ENCODE peak calls at places on chromosomes 5 and 9, in five cellular contexts. One of them, this sample, is unnamed.

GRCh38 chr9:114681594-114682332 is at the start of gene TEX48:
- DNase-seq in uterus: peak
- DNase-seq in fibroblast of villous mesenchyme: peak
- DNase-seq in PC-9: peak
- DNase-seq in upper lobe of right lung: no peak
- DNase-seq in this sample: peak

GRCh38 chr5:176678584-176678983 is 31.3 kb downstream of the TSPAN17 start:
- DNase-seq in upper lobe of right lung: no peak
- DNase-seq in uterus: no peak
- DNase-seq in fibroblast of villous mesenchyme: no peak
- DNase-seq in PC-9: no peak
- DNase-seq in this sample: no peak

GRCh38 chr5:66209350-66209749 is 65.2 kb downstream of the SREK1 start:
- DNase-seq in uterus: no peak
- DNase-seq in fibroblast of villous mesenchyme: no peak
- DNase-seq in upper lobe of right lung: no peak
- DNase-seq in PC-9: peak
- DNase-seq in this sample: no peak

GRCh38 chr5:171437286-171437821 is 17.9 kb downstream of the FGF18 start:
- DNase-seq in fibroblast of villous mesenchyme: no peak
- DNase-seq in PC-9: no peak
- DNase-seq in uterus: no peak
- DNase-seq in upper lobe of right lung: no peak
- DNase-seq in this sample: no peak

GRCh38 chr9:135577256-135577655 is 15.7 kb downstream of the PAEP start:
- DNase-seq in uterus: no peak
- DNase-seq in fibroblast of villous mesenchyme: no peak
- DNase-seq in upper lobe of right lung: no peak
- DNase-seq in PC-9: no peak
- DNase-seq in this sample: no peak

GRCh38 chr9:120337131-120337530 is 242.8 kb downstream of the CDK5RAP2 start:
- DNase-seq in upper lobe of right lung: no peak
- DNase-seq in uterus: no peak
- DNase-seq in fibroblast of villous mesenchyme: no peak
- DNase-seq in PC-9: no peak
- DNase-seq in this sample: no peak

GRCh38 chr9:116842658-116843057 is 155.6 kb downstream of the TRIM32 start:
- DNase-seq in upper lobe of right lung: no peak
- DNase-seq in fibroblast of villous mesenchyme: no peak
- DNase-seq in uterus: no peak
- DNase-seq in PC-9: peak
- DNase-seq in this sample: no peak

GRCh38 chr9:18979367-18979766 is 53.6 kb downstream of the SAXO1 start:
- DNase-seq in upper lobe of right lung: no peak
- DNase-seq in PC-9: no peak
- DNase-seq in fibroblast of villous mesenchyme: no peak
- DNase-seq in uterus: no peak
- DNase-seq in this sample: peak

GRCh38 chr5:58735637-58736036 is 152.8 kb downstream of the RAB3C start:
- DNase-seq in PC-9: no peak
- DNase-seq in upper lobe of right lung: no peak
- DNase-seq in uterus: no peak
- DNase-seq in fibroblast of villous mesenchyme: no peak
- DNase-seq in this sample: no peak

GRCh38 chr5:154757647-154758406 is 2.6 kb downstream of the LARP1 start:
- DNase-seq in PC-9: peak
- DNase-seq in upper lobe of right lung: no peak
- DNase-seq in uterus: no peak
- DNase-seq in fibroblast of villous mesenchyme: peak
- DNase-seq in this sample: no peak

GRCh38 chr5:172524573-172525021 is 70.3 kb upstream of the SH3PXD2B start:
- DNase-seq in fibroblast of villous mesenchyme: no peak
- DNase-seq in upper lobe of right lung: peak
- DNase-seq in uterus: peak
- DNase-seq in PC-9: no peak
- DNase-seq in this sample: no peak

GRCh38 chr9:118170032-118170955 is 466.1 kb downstream of the TLR4 start:
- DNase-seq in fibroblast of villous mesenchyme: peak
- DNase-seq in PC-9: no peak
- DNase-seq in upper lobe of right lung: no peak
- DNase-seq in uterus: no peak
- DNase-seq in this sample: peak

GRCh38 chr5:139650031-139650688 is 2.0 kb downstream of the CXXC5 start:
- DNase-seq in uterus: no peak
- DNase-seq in upper lobe of right lung: peak
- DNase-seq in fibroblast of villous mesenchyme: no peak
- DNase-seq in PC-9: no peak
- DNase-seq in this sample: no peak

GRCh38 chr5:142734904-142735190 is 35.3 kb upstream of the ARHGAP26 start:
- DNase-seq in uterus: no peak
- DNase-seq in PC-9: no peak
- DNase-seq in upper lobe of right lung: no peak
- DNase-seq in fibroblast of villous mesenchyme: no peak
- DNase-seq in this sample: no peak

GRCh38 chr5:39092581-39093350 is 18.6 kb upstream of the RICTOR start:
- DNase-seq in fibroblast of villous mesenchyme: peak
- DNase-seq in uterus: no peak
- DNase-seq in PC-9: peak
- DNase-seq in upper lobe of right lung: no peak
- DNase-seq in this sample: peak

GRCh38 chr5:156147251-156147947 is 179.6 kb upstream of the SGCD start:
- DNase-seq in PC-9: no peak
- DNase-seq in fibroblast of villous mesenchyme: peak
- DNase-seq in uterus: no peak
- DNase-seq in upper lobe of right lung: no peak
- DNase-seq in this sample: peak

GRCh38 chr5:66840527-66841013 is 244.4 kb downstream of the MAST4 start:
- DNase-seq in fibroblast of villous mesenchyme: no peak
- DNase-seq in PC-9: peak
- DNase-seq in uterus: no peak
- DNase-seq in upper lobe of right lung: no peak
- DNase-seq in this sample: no peak

GRCh38 chr9:128065907-128066712 is 1.0 kb downstream of the NAIF1 start:
- DNase-seq in upper lobe of right lung: peak
- DNase-seq in PC-9: no peak
- DNase-seq in uterus: no peak
- DNase-seq in fibroblast of villous mesenchyme: no peak
- DNase-seq in this sample: no peak

GRCh38 chr5:173317091-173317685 is 11.0 kb downstream of the STC2 start:
- DNase-seq in PC-9: peak
- DNase-seq in fibroblast of villous mesenchyme: no peak
- DNase-seq in upper lobe of right lung: no peak
- DNase-seq in uterus: no peak
- DNase-seq in this sample: no peak

GRCh38 chr9:8576741-8577140 is 777.2 kb upstream of the DMAC1 start:
- DNase-seq in fibroblast of villous mesenchyme: no peak
- DNase-seq in PC-9: no peak
- DNase-seq in upper lobe of right lung: no peak
- DNase-seq in uterus: no peak
- DNase-seq in this sample: no peak

GRCh38 chr9:304519-305185 is 90.0 kb downstream of the DOCK8 start:
- DNase-seq in PC-9: peak
- DNase-seq in fibroblast of villous mesenchyme: no peak
- DNase-seq in uterus: no peak
- DNase-seq in upper lobe of right lung: no peak
- DNase-seq in this sample: no peak

GRCh38 chr9:137556069-137556838 is 4.6 kb downstream of the MRPL41 start:
- DNase-seq in uterus: no peak
- DNase-seq in PC-9: no peak
- DNase-seq in fibroblast of villous mesenchyme: peak
- DNase-seq in upper lobe of right lung: no peak
- DNase-seq in this sample: peak

GRCh38 chr5:117107859-117108258 is 533.2 kb upstream of the SEMA6A start:
- DNase-seq in PC-9: no peak
- DNase-seq in fibroblast of villous mesenchyme: no peak
- DNase-seq in uterus: no peak
- DNase-seq in upper lobe of right lung: no peak
- DNase-seq in this sample: no peak

GRCh38 chr5:72817639-72818266 is 1.3 kb downstream of the TNPO1 start:
- DNase-seq in uterus: no peak
- DNase-seq in upper lobe of right lung: no peak
- DNase-seq in PC-9: no peak
- DNase-seq in fibroblast of villous mesenchyme: peak
- DNase-seq in this sample: peak

GRCh38 chr5:15354011-15354410 is 146.0 kb upstream of the FBXL7 start:
- DNase-seq in uterus: no peak
- DNase-seq in upper lobe of right lung: no peak
- DNase-seq in PC-9: no peak
- DNase-seq in fibroblast of villous mesenchyme: no peak
- DNase-seq in this sample: no peak

GRCh38 chr5:150632305-150633160 is 7.9 kb upstream of the SYNPO start:
- DNase-seq in fibroblast of villous mesenchyme: peak
- DNase-seq in uterus: no peak
- DNase-seq in upper lobe of right lung: no peak
- DNase-seq in PC-9: no peak
- DNase-seq in this sample: peak

GRCh38 chr9:23683021-23683431 is 143.0 kb downstream of the ELAVL2 start:
- DNase-seq in fibroblast of villous mesenchyme: peak
- DNase-seq in PC-9: peak
- DNase-seq in upper lobe of right lung: no peak
- DNase-seq in uterus: no peak
- DNase-seq in this sample: no peak

GRCh38 chr9:129505270-129505881 is 115.5 kb downstream of the C9orf50 start:
- DNase-seq in upper lobe of right lung: no peak
- DNase-seq in uterus: no peak
- DNase-seq in fibroblast of villous mesenchyme: no peak
- DNase-seq in PC-9: no peak
- DNase-seq in this sample: no peak

GRCh38 chr5:119537704-119538103 is 85.4 kb downstream of the HSD17B4 start:
- DNase-seq in PC-9: peak
- DNase-seq in upper lobe of right lung: no peak
- DNase-seq in fibroblast of villous mesenchyme: no peak
- DNase-seq in uterus: no peak
- DNase-seq in this sample: peak

GRCh38 chr5:108629779-108630178 is 117.9 kb upstream of the FER start:
- DNase-seq in fibroblast of villous mesenchyme: no peak
- DNase-seq in upper lobe of right lung: no peak
- DNase-seq in uterus: no peak
- DNase-seq in PC-9: no peak
- DNase-seq in this sample: no peak

GRCh38 chr5:101102506-101102905 is 199.4 kb upstream of the ST8SIA4 start:
- DNase-seq in uterus: no peak
- DNase-seq in fibroblast of villous mesenchyme: no peak
- DNase-seq in upper lobe of right lung: no peak
- DNase-seq in PC-9: no peak
- DNase-seq in this sample: no peak

DNA sequence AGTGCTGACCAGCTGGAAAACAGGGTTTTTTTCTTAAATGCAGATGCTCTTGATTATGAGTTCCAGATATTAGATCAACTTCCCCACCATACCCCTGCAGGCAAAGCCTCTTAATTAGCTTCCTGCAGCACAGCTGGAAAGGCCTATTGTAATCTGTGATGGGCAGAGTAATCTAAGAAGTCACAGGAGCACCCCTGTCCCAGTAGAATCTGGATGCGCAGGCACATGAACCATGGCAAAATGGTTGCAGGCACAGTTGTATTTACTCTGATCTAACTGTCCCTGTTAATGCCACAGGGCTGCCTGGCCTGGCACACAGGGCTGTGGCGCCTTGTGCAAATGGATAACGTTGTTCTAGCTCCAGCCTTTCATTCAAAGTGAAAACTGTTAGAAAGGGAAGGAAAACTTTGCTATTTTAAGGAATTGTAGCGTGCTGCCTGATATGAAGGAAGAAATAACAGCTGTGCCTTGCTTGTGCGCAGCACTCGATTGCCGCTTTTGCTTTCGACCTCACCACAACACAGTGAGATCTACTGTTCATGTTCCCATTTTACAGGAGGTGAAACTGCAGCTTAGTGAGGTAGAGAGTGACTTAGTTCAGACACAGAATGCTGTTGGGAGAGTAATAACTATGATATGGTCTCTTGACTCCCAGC is 2.3 kb downstream of the TGFBI start:
- DNase-seq in uterus: no peak
- DNase-seq in fibroblast of villous mesenchyme: peak
- DNase-seq in PC-9: no peak
- DNase-seq in upper lobe of right lung: no peak
- DNase-seq in this sample: no peak
- H3K4me3 ChIP-seq in uterus: no peak
- H3K4me3 ChIP-seq in fibroblast of villous mesenchyme: peak
- H3K4me3 ChIP-seq in PC-9: no peak
- H3K4me3 ChIP-seq in upper lobe of right lung: no peak
- H3K4me3 ChIP-seq in this sample: peak

GRCh38 chr9:86947146-86948081 is at the start of gene GAS1:
- DNase-seq in uterus: peak
- DNase-seq in upper lobe of right lung: peak
- DNase-seq in fibroblast of villous mesenchyme: peak
- DNase-seq in PC-9: peak
- DNase-seq in this sample: peak
- TF ChIP-seq CTCF in uterus: peak
- TF ChIP-seq CTCF in upper lobe of right lung: no peak
- TF ChIP-seq CTCF in fibroblast of villous mesenchyme: no peak
- TF ChIP-seq CTCF in PC-9: no peak
- TF ChIP-seq CTCF in this sample: no peak

DNA sequence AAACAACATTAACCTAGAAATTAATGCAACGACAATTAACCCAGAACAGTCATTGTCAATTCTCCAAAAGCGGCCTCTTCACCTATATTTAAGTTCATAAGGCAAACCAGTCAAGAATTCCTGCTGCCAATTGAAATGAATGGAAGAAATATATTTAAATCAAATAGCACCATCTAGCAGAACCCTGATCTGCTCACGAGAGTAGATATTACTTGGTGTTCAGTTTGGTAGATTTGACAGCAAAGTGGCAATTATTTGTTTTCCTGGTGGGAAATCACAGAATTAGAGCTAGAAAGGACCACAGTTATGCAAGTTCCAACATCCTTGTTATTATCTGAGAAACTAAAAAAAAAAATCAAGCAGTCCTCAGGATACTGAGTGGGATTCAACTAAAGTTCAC is 2.3 kb downstream of the SSBP2 start:
- DNase-seq in PC-9: no peak
- DNase-seq in fibroblast of villous mesenchyme: no peak
- DNase-seq in upper lobe of right lung: no peak
- DNase-seq in uterus: no peak
- DNase-seq in this sample: no peak
- H3K4me3 ChIP-seq in PC-9: no peak
- H3K4me3 ChIP-seq in fibroblast of villous mesenchyme: no peak
- H3K4me3 ChIP-seq in upper lobe of right lung: peak
- H3K4me3 ChIP-seq in uterus: no peak
- H3K4me3 ChIP-seq in this sample: no peak

GRCh38 chr5:168292783-168293696 is 1.6 kb downstream of the WWC1 start:
- DNase-seq in upper lobe of right lung: no peak
- DNase-seq in PC-9: no peak
- DNase-seq in fibroblast of villous mesenchyme: no peak
- DNase-seq in uterus: no peak
- DNase-seq in this sample: no peak

GRCh38 chr5:168290902-168291280 is 554 bp upstream of the WWC1 start:
- DNase-seq in upper lobe of right lung: no peak
- DNase-seq in PC-9: no peak
- DNase-seq in fibroblast of villous mesenchyme: no peak
- DNase-seq in uterus: no peak
- DNase-seq in this sample: no peak

GRCh38 chr5:168291281-168291960 is at the start of gene WWC1:
- DNase-seq in upper lobe of right lung: peak
- DNase-seq in fibroblast of villous mesenchyme: peak
- DNase-seq in PC-9: peak
- DNase-seq in uterus: no peak
- DNase-seq in this sample: no peak

GRCh38 chr5:168295574-168296201 is 4.2 kb downstream of the WWC1 start:
- DNase-seq in uterus: no peak
- DNase-seq in PC-9: peak
- DNase-seq in upper lobe of right lung: peak
- DNase-seq in fibroblast of villous mesenchyme: peak
- DNase-seq in this sample: peak

GRCh38 chr5:168291961-168292782 is 727 bp downstream of the WWC1 start:
- DNase-seq in uterus: no peak
- DNase-seq in PC-9: no peak
- DNase-seq in upper lobe of right lung: peak
- DNase-seq in fibroblast of villous mesenchyme: no peak
- DNase-seq in this sample: no peak
- TF ChIP-seq CTCF in uterus: no peak
- TF ChIP-seq CTCF in PC-9: no peak
- TF ChIP-seq CTCF in upper lobe of right lung: no peak
- TF ChIP-seq CTCF in fibroblast of villous mesenchyme: no peak
- TF ChIP-seq CTCF in this sample: no peak

This sample was measured in fibroblast of pulmonary artery.